ENCODE peak calls at places on chromosome 16, in nine cellular contexts. M, H, U, N, A, X, G, Y and O are unnamed samples.

GRCh38 chr16:67283039-67283825 is 3.9 kb downstream of the PLEKHG4 start:
- DNase-seq in M (no peak), H (peak), U (no peak), N (peak), A (no peak), X (no peak), G (no peak), Y (no peak), O (no peak)

GRCh38 chr16:19601083-19601976 is 45.8 kb downstream of the VPS35L start:
- DNase-seq in M (peak), H (peak), U (peak), N (peak), A (no peak), X (peak), G (peak), Y (no peak), O (no peak)

GRCh38 chr16:77431131-77431670 is 3.6 kb downstream of the ADAMTS18 start:
- DNase-seq in M (no peak), H (no peak), U (no peak), N (no peak), A (no peak), X (no peak), G (no peak), Y (no peak), O (no peak)

GRCh38 chr16:12225816-12226480 is 249.4 kb downstream of the SNX29 start:
- DNase-seq in M (no peak), H (no peak), U (no peak), N (no peak), A (no peak), X (no peak), G (no peak), Y (no peak), O (no peak)

GRCh38 chr16:67593288-67593687 is 31.0 kb downstream of the CTCF start:
- DNase-seq in M (no peak), H (no peak), U (no peak), N (no peak), A (no peak), X (no peak), G (no peak), Y (no peak), O (no peak)

GRCh38 chr16:162271-162991 is 3.3 kb upstream of the HBM start:
- DNase-seq in M (no peak), H (no peak), U (no peak), N (no peak), A (no peak), X (no peak), G (no peak), Y (no peak), O (no peak)

GRCh38 chr16:71408536-71408935 is 33.3 kb downstream of the TLE7 start:
- DNase-seq in M (no peak), H (no peak), U (no peak), N (no peak), A (no peak), X (no peak), G (no peak), Y (no peak), O (no peak)

GRCh38 chr16:3729161-3730112 is 12.1 kb upstream of the TRAP1 start:
- DNase-seq in M (no peak), H (no peak), U (no peak), N (no peak), A (no peak), X (no peak), G (no peak), Y (no peak), O (no peak)

GRCh38 chr16:23280483-23280967 is 21.6 kb upstream of the SCNN1B start:
- DNase-seq in M (no peak), H (peak), U (no peak), N (no peak), A (no peak), X (no peak), G (no peak), Y (no peak), O (no peak)

GRCh38 chr16:50450957-50451356 is 82.2 kb upstream of the BRD7 start:
- DNase-seq in M (no peak), H (no peak), U (no peak), N (no peak), A (no peak), X (no peak), G (no peak), Y (no peak), O (no peak)

GRCh38 chr16:57603110-57604024 is 25.1 kb upstream of the ADGRG1 start:
- DNase-seq in M (no peak), H (no peak), U (no peak), N (no peak), A (no peak), X (no peak), G (no peak), Y (no peak), O (no peak)